ENCODE peak calls at places on chromosomes 5 and 9, in four cellular contexts. D, N, P and U are unnamed samples.

GRCh38 chr5:21071986-21072385 is 1084.0 kb upstream of the CDH18 start:
- DNase-seq in D (no peak), P (no peak), N (no peak), U (no peak)

GRCh38 chr5:123487298-123487697 is 24.7 kb upstream of the CSNK1G3 start:
- DNase-seq in P (no peak), D (no peak), N (no peak), U (peak)

GRCh38 chr5:59236448-59236847 is 653.6 kb downstream of the RAB3C start:
- DNase-seq in D (no peak), P (no peak), N (no peak), U (no peak)

GRCh38 chr9:74496819-74497749 is at the start of gene RORB:
- DNase-seq in P (peak), D (no peak), N (no peak), U (peak)

GRCh38 chr5:368162-369084 is 46.9 kb downstream of the AHRR start:
- DNase-seq in N (no peak), P (no peak), D (peak), U (no peak)

GRCh38 chr9:121288874-121289553 is 21.1 kb downstream of the GSN start:
- DNase-seq in D (no peak), P (peak), N (no peak), U (peak)

GRCh38 chr9:112757300-112757883 is 6.8 kb downstream of the SNX30 start:
- DNase-seq in N (no peak), D (no peak), P (no peak), U (no peak)

GRCh38 chr5:137207023-137207760 is 291.9 kb downstream of the SPOCK1 start:
- DNase-seq in D (no peak), N (no peak), P (no peak), U (no peak)

GRCh38 chr9:77170991-77171699 is 6.2 kb upstream of the VPS13A start:
- DNase-seq in P (peak), D (no peak), N (no peak), U (no peak)

GRCh38 chr5:113389116-113389515 is 45.7 kb downstream of the TSSK1B start:
- DNase-seq in D (no peak), P (no peak), N (no peak), U (no peak)

GRCh38 chr9:72150172-72150571 is 932 bp downstream of the GDA start:
- DNase-seq in D (no peak), N (no peak), P (no peak), U (no peak)

GRCh38 chr9:76045217-76045616 is 154.7 kb downstream of the PCSK5 start:
- DNase-seq in N (no peak), P (no peak), D (no peak), U (no peak)

GRCh38 chr5:80082731-80083114 is 47.6 kb downstream of the THBS4 start:
- DNase-seq in N (peak), P (peak), D (peak), U (peak)

GRCh38 chr5:151036556-151036955 is 16.2 kb downstream of the GPX3 start:
- DNase-seq in P (no peak), N (no peak), D (no peak), U (no peak)

GRCh38 chr5:89315194-89315593 is 432.2 kb upstream of the MEF2C start:
- DNase-seq in D (no peak), P (no peak), N (no peak), U (no peak)

GRCh38 chr5:115165790-115166189 is 3.9 kb downstream of the TRIM36 start:
- DNase-seq in P (no peak), D (no peak), N (no peak), U (no peak)

GRCh38 chr9:89863837-89864236 is 259.0 kb downstream of the GADD45G start:
- DNase-seq in D (no peak), N (no peak), P (no peak), U (no peak)

GRCh38 chr5:38193015-38193581 is 65.3 kb upstream of the EGFLAM start:
- DNase-seq in D (peak), N (peak), P (peak), U (peak)

GRCh38 chr5:133819977-133820471 is 148.4 kb downstream of the C5orf15 start:
- DNase-seq in D (no peak), P (no peak), N (no peak), U (no peak)

GRCh38 chr5:57566914-57567313 is 84.3 kb upstream of the ACTBL2 start:
- DNase-seq in D (peak), N (no peak), P (no peak), U (no peak)

GRCh38 chr5:53397845-53398244 is 82.6 kb upstream of the FST start:
- DNase-seq in D (no peak), P (peak), N (no peak), U (no peak)

GRCh38 chr9:133972041-133972970 is 19.8 kb downstream of the VAV2 start:
- DNase-seq in P (no peak), D (no peak), N (no peak), U (peak)

GRCh38 chr9:105842023-105842644 is 147.8 kb downstream of the TMEM38B start:
- DNase-seq in D (peak), P (no peak), N (no peak), U (no peak)

GRCh38 chr9:31023793-31024192 is 1360.7 kb upstream of the ACO1 start:
- DNase-seq in N (no peak), D (no peak), P (no peak), U (no peak)

GRCh38 chr9:4859035-4859434 is 66.3 kb downstream of the RCL1 start:
- DNase-seq in N (no peak), D (no peak), P (no peak), U (no peak)

GRCh38 chr9:114507726-114508125 is 2.5 kb upstream of the WHRN start:
- DNase-seq in P (no peak), D (no peak), N (no peak), U (no peak)

GRCh38 chr5:177355162-177355867 is 2.4 kb upstream of the RGS14 start:
- DNase-seq in N (no peak), D (no peak), P (no peak), U (no peak)

GRCh38 chr5:639584-640213 is 27.6 kb downstream of the CEP72 start:
- DNase-seq in P (no peak), D (no peak), N (no peak), U (no peak)

GRCh38 chr9:91690540-91691249 is 259.3 kb downstream of the ROR2 start:
- DNase-seq in N (no peak), D (no peak), P (no peak), U (no peak)

GRCh38 chr5:149732500-149733128 is 2.5 kb downstream of the PPARGC1B start:
- DNase-seq in N (no peak), D (no peak), P (peak), U (peak)

GRCh38 chr5:179619776-179620175 is 3.7 kb downstream of the HNRNPH1 start:
- DNase-seq in N (no peak), D (no peak), P (no peak), U (no peak)